ENCODE peak calls at places on chromosomes 11 and 22, in four cellular contexts. J is osteoblast; M is lower lobe of right lung; Z is CD8-positive, alpha-beta memory T cell. B is an unnamed sample.

GRCh38 chr11:2793781-2794418 is 91.7 kb downstream of the CDKN1C start:
- DNase-seq in Z (no peak), J (peak; percentile 70), M (peak; percentile 18), B (peak; percentile 56)

GRCh38 chr11:9047986-9048522 is 43.3 kb downstream of the SCUBE2 start:
- DNase-seq in J (no peak), Z (no peak), M (no peak), B (peak; percentile 78)

GRCh38 chr22:31350410-31350863 is 4.3 kb upstream of the PATZ1 start:
- DNase-seq in J (no peak), Z (no peak), M (no peak), B (no peak)

GRCh38 chr22:35258144-35258988 is 1.1 kb downstream of the HMGXB4 start:
- DNase-seq in M (no peak), J (peak; percentile 78), Z (no peak), B (no peak)

GRCh38 chr11:61193596-61193995 is 9.7 kb upstream of the PGA3 start:
- DNase-seq in J (no peak), M (no peak), Z (no peak), B (no peak)

GRCh38 chr11:73053964-73054363 is 88.2 kb downstream of the FCHSD2 start:
- DNase-seq in J (no peak), Z (no peak), M (no peak), B (no peak)

GRCh38 chr22:40083794-40084193 is 89.0 kb downstream of the FAM83F start:
- DNase-seq in M (no peak), J (no peak), Z (no peak), B (no peak)

GRCh38 chr11:11821899-11822298 is 19.9 kb upstream of the USP47 start:
- DNase-seq in J (no peak), Z (no peak), M (no peak), B (no peak)

GRCh38 chr11:30392221-30392784 is 69.4 kb downstream of the ARL14EP start:
- DNase-seq in M (no peak), J (no peak), Z (no peak), B (no peak)

GRCh38 chr11:124071622-124071948 is 30.5 kb upstream of the OR10G7 start:
- DNase-seq in J (peak; percentile 18), M (no peak), Z (no peak), B (no peak)

GRCh38 chr11:55942785-55943392 is 6.7 kb upstream of the OR5I1 start:
- DNase-seq in M (no peak), Z (no peak), J (no peak), B (no peak)

GRCh38 chr11:1564535-1565172 is 7.4 kb downstream of the DUSP8 start:
- DNase-seq in J (peak; percentile 99), M (no peak), Z (no peak), B (peak; percentile 92)

GRCh38 chr11:15073361-15074205 is at the start of gene CALCB:
- DNase-seq in M (peak; percentile 51), J (peak; percentile 89), Z (no peak), B (no peak)

GRCh38 chr22:50733521-50734342 is 4.3 kb upstream of the ACR start:
- DNase-seq in M (peak; percentile 39), Z (no peak), J (peak; percentile 95), B (peak; percentile 52)

GRCh38 chr11:27875480-27876208 is 175.4 kb upstream of the BDNF start:
- DNase-seq in M (no peak), Z (no peak), J (no peak), B (no peak)

GRCh38 chr11:3370268-3370870 is 8.6 kb downstream of the ZNF195 start:
- DNase-seq in M (no peak), J (no peak), Z (no peak), B (no peak)

GRCh38 chr22:23763579-23764331 is 965 bp downstream of the C22orf15 start:
- DNase-seq in Z (peak; percentile 47), M (peak; percentile 73), J (peak; percentile 63), B (no peak)

GRCh38 chr11:21263026-21263425 is 593.6 kb downstream of the NELL1 start:
- DNase-seq in Z (no peak), J (no peak), M (no peak), B (no peak)

GRCh38 chr11:118128310-118128709 is 24.3 kb downstream of the SCN4B start:
- DNase-seq in M (no peak), J (peak; percentile 18), Z (no peak), B (no peak)

GRCh38 chr11:44507896-44508440 is 57.5 kb upstream of the CD82 start:
- DNase-seq in J (no peak), M (no peak), Z (no peak), B (no peak)

GRCh38 chr22:49657275-49657973 is 170.2 kb downstream of the BRD1 start:
- DNase-seq in M (peak; percentile 84), J (peak; percentile 54), Z (peak; percentile 29), B (peak; percentile 81)

GRCh38 chr11:13294771-13295579 is 17.4 kb downstream of the BMAL1 start:
- DNase-seq in J (no peak), M (no peak), Z (no peak), B (no peak)

GRCh38 chr22:36379593-36380361 is 8.0 kb downstream of the MYH9 start:
- DNase-seq in M (no peak), Z (peak; percentile 42), J (peak; percentile 75), B (no peak)
- H3K9me3 ChIP-seq in M (no peaks in the 10 kb centered on the region), Z (no peaks in the 10 kb centered on the region), J (no peaks in the 10 kb centered on the region), B (no peaks in the 10 kb centered on the region)

GRCh38 chr22:17924735-17925727 is 99.3 kb downstream of the MICAL3 start:
- DNase-seq in M (no peak), Z (no peak), J (peak; percentile 65), B (no peak)
- H3K9me3 ChIP-seq in M (no peaks in the 10 kb centered on the region), Z (no peaks in the 10 kb centered on the region), J (no peaks in the 10 kb centered on the region), B (no peaks in the 10 kb centered on the region)

GRCh38 chr11:41118521-41118920 is 340.9 kb downstream of the LRRC4C start:
- DNase-seq in Z (no peak), J (no peak), M (no peak), B (no peak)
- H3K9me3 ChIP-seq in Z (no peaks in the 10 kb centered on the region), J (no peaks in the 10 kb centered on the region), M (no peaks in the 10 kb centered on the region), B (no peaks in the 10 kb centered on the region)

DNA sequence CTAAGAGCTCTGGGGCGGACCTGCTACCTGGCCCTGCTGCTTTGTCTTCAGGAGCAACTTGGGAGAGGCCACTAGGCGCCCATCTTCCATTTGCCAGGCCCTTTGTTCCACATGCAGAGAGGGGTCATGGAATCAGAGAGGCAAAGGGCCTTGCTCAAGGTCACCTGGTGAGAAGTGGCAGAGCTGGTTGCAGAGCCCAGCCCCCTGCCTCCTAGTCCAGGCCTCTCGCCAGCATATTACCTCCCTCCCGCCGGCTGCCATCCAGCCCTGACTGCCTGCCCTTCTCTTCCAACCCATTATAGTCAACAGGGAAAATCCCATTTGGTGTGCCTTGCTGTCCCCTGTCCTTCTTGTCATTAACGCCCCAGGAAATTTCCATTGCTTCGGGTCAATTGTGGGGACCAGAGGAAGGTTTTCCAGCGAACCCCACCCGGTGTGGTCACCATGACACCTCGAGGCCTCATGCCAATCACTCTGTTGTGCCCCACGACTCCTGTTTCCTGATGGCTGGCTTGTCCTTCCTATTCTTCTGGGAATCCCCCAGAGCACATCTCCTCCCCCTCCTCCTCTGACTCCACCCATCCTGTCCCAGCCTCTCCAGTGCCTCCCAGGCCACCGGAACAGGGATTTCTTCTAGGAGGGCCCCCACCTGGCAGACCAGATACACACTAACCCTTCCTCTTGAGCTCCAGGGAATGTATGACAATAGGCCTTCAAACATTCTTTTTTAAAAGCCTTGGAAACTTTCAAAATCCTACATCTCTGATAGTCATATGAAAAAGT is 77.0 kb downstream of the NECTIN1 start:
- DNase-seq in Z (no peak), M (no peak), J (peak; percentile 35), B (no peak)
- H3K9me3 ChIP-seq in Z (no peaks in the 10 kb centered on the region), M (no peaks in the 10 kb centered on the region), J (no peaks in the 10 kb centered on the region), B (no peaks in the 10 kb centered on the region)

GRCh38 chr11:50070389-50070788 is 37.7 kb downstream of the OR4C45 start:
- DNase-seq in J (no peak), Z (no peak), M (no peak), B (no peak)

GRCh38 chr11:50074161-50074560 is 41.5 kb downstream of the OR4C45 start:
- DNase-seq in J (no peak), M (no peak), Z (no peak), B (no peak)

GRCh38 chr11:50072226-50073112 is 39.8 kb downstream of the OR4C45 start:
- DNase-seq in M (no peak), Z (no peak), J (no peak), B (no peak)

GRCh38 chr11:50073113-50074105 is 40.7 kb downstream of the OR4C45 start:
- DNase-seq in M (no peak), J (no peak), Z (no peak), B (no peak)

GRCh38 chr11:50071584-50072225 is 39.0 kb downstream of the OR4C45 start:
- DNase-seq in J (no peak), Z (no peak), M (no peak), B (no peak)
- H3K9me3 ChIP-seq in J (no peaks in the 10 kb centered on the region), Z (no peaks in the 10 kb centered on the region), M (no peaks in the 10 kb centered on the region), B (peaks cover 2% of the 10 kb centered on the region)

GRCh38 chr11:98104249-98104648 is 916.5 kb upstream of the CNTN5 start:
- DNase-seq in M (no peak), Z (no peak), J (no peak), B (no peak)

GRCh38 chr11:98099371-98099770 is 921.4 kb upstream of the CNTN5 start:
- DNase-seq in M (no peak), J (no peak), Z (no peak), B (no peak)

GRCh38 chr11:98100689-98101088 is 920.1 kb upstream of the CNTN5 start:
- DNase-seq in Z (no peak), J (no peak), M (no peak), B (no peak)

GRCh38 chr11:98101329-98101728 is 919.4 kb upstream of the CNTN5 start:
- DNase-seq in Z (no peak), J (no peak), M (no peak), B (no peak)
- H3K9me3 ChIP-seq in Z (no peaks in the 10 kb centered on the region), J (no peaks in the 10 kb centered on the region), M (no peaks in the 10 kb centered on the region), B (no peaks in the 10 kb centered on the region)

DNA sequence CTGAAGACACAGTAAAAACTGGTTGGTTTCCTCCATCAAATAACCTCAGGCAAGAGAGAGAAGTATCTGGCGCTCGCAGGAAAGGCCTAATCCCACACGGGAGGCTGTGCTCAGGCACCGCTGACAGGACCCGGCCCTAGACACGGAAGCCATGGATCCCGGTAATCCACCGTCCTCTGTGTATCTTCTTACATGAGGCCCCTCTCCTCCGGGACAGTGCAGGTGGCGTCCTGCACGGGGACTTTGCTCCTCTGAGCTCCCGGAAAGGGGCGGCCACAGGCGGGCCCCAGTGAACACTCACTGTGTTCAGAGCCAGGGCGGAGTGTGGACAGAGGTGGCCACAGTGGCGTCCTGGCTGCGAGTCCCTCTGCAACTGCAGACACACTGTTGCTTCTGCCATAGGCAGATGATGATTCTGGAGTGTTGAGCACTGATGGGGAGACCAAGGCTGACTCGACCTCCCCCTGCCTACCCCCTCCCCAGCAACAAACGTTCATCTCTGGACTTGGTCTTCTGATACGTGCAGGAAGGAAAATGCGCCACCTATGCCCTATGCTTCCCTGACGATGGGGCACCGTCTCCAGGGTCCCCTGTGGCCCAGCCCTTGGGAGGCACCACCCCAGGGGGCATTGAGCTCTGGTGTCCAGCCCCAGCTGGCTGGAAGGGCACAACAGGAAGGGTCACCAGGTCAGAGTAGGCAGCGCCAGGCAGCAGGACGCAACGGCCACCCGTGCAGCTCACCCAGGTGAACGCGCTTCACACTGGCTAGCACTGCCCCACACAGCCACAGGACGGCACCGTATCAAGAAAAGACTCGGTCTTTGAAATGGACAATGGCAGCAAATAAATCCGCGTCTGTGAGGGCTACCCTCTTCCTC is 95.7 kb downstream of the TRMU start:
- DNase-seq in Z (no peak), J (no peak), M (no peak), B (no peak)
- H3K9me3 ChIP-seq in Z (no peaks in the 10 kb centered on the region), J (no peaks in the 10 kb centered on the region), M (no peaks in the 10 kb centered on the region), B (no peaks in the 10 kb centered on the region)

GRCh38 chr11:132551011-132551410 is 981.3 kb downstream of the OPCML start:
- DNase-seq in M (no peak), Z (no peak), J (no peak), B (no peak)
- H3K9me3 ChIP-seq in M (no peaks in the 10 kb centered on the region), Z (no peaks in the 10 kb centered on the region), J (no peaks in the 10 kb centered on the region), B (no peaks in the 10 kb centered on the region)

B was measured in sigmoid colon.